ENCODE peak calls at places on chromosomes 11 and 22, in eight cellular contexts. One of them, this sample, is unnamed.

GRCh38 chr11:30741039-30741550 is 154.9 kb upstream of the MPPED2 start:
- DNase-seq in vagina: no peak
- DNase-seq in activated T-cell treated with anti-CD3 and anti-CD28 coated beads for 24 hours: no peak
- DNase-seq in mucosa of gallbladder: no peak
- DNase-seq in adrenal gland: no peak
- DNase-seq in stomach: no peak
- DNase-seq in GM04504: peak; percentile 55
- DNase-seq in K562: no peak
- DNase-seq in this sample: no peak

GRCh38 chr11:81869337-81870065 is 864.2 kb downstream of the FAM181B start:
- DNase-seq in vagina: no peak
- DNase-seq in activated T-cell treated with anti-CD3 and anti-CD28 coated beads for 24 hours: peak; percentile 75
- DNase-seq in mucosa of gallbladder: peak; percentile 51
- DNase-seq in adrenal gland: no peak
- DNase-seq in stomach: peak; percentile 44
- DNase-seq in GM04504: no peak
- DNase-seq in K562: no peak
- DNase-seq in this sample: no peak

GRCh38 chr11:86197448-86197847 is 47.1 kb upstream of the EED start:
- DNase-seq in vagina: no peak
- DNase-seq in activated T-cell treated with anti-CD3 and anti-CD28 coated beads for 24 hours: no peak
- DNase-seq in mucosa of gallbladder: no peak
- DNase-seq in adrenal gland: no peak
- DNase-seq in stomach: no peak
- DNase-seq in GM04504: no peak
- DNase-seq in K562: no peak
- DNase-seq in this sample: no peak

GRCh38 chr11:2612884-2613571 is 86.8 kb downstream of the KCNQ1OT1 start:
- DNase-seq in vagina: no peak
- DNase-seq in activated T-cell treated with anti-CD3 and anti-CD28 coated beads for 24 hours: no peak
- DNase-seq in mucosa of gallbladder: no peak
- DNase-seq in adrenal gland: no peak
- DNase-seq in stomach: no peak
- DNase-seq in GM04504: no peak
- DNase-seq in K562: no peak
- DNase-seq in this sample: no peak

GRCh38 chr22:24954856-24955255 is 2.3 kb downstream of the KIAA1671 start:
- DNase-seq in vagina: no peak
- DNase-seq in activated T-cell treated with anti-CD3 and anti-CD28 coated beads for 24 hours: no peak
- DNase-seq in mucosa of gallbladder: no peak
- DNase-seq in adrenal gland: peak; percentile 50
- DNase-seq in stomach: no peak
- DNase-seq in GM04504: no peak
- DNase-seq in K562: no peak
- DNase-seq in this sample: no peak

GRCh38 chr22:23862103-23862502 is 4.4 kb downstream of the SLC2A11 start:
- DNase-seq in vagina: no peak
- DNase-seq in activated T-cell treated with anti-CD3 and anti-CD28 coated beads for 24 hours: no peak
- DNase-seq in mucosa of gallbladder: no peak
- DNase-seq in adrenal gland: peak; percentile 40
- DNase-seq in stomach: no peak
- DNase-seq in GM04504: no peak
- DNase-seq in K562: peak; percentile 57
- DNase-seq in this sample: no peak

GRCh38 chr11:127521413-127521812 is 520.8 kb upstream of the KIRREL3 start:
- DNase-seq in vagina: no peak
- DNase-seq in activated T-cell treated with anti-CD3 and anti-CD28 coated beads for 24 hours: no peak
- DNase-seq in mucosa of gallbladder: no peak
- DNase-seq in adrenal gland: no peak
- DNase-seq in stomach: no peak
- DNase-seq in GM04504: peak; percentile 33
- DNase-seq in K562: no peak
- DNase-seq in this sample: no peak

GRCh38 chr11:117722074-117722473 is 74.9 kb downstream of the DSCAML1 start:
- DNase-seq in vagina: no peak
- DNase-seq in activated T-cell treated with anti-CD3 and anti-CD28 coated beads for 24 hours: no peak
- DNase-seq in mucosa of gallbladder: peak; percentile 43
- DNase-seq in adrenal gland: no peak
- DNase-seq in stomach: no peak
- DNase-seq in GM04504: no peak
- DNase-seq in K562: no peak
- DNase-seq in this sample: no peak

GRCh38 chr22:48713266-48714205 is 1114.1 kb downstream of the BRD1 start:
- DNase-seq in vagina: no peak
- DNase-seq in activated T-cell treated with anti-CD3 and anti-CD28 coated beads for 24 hours: no peak
- DNase-seq in mucosa of gallbladder: no peak
- DNase-seq in adrenal gland: no peak
- DNase-seq in stomach: no peak
- DNase-seq in GM04504: no peak
- DNase-seq in K562: no peak
- DNase-seq in this sample: no peak

GRCh38 chr11:404551-405264 is 10.1 kb downstream of the SIGIRR start:
- DNase-seq in vagina: no peak
- DNase-seq in activated T-cell treated with anti-CD3 and anti-CD28 coated beads for 24 hours: no peak
- DNase-seq in mucosa of gallbladder: no peak
- DNase-seq in adrenal gland: no peak
- DNase-seq in stomach: no peak
- DNase-seq in GM04504: no peak
- DNase-seq in K562: no peak
- DNase-seq in this sample: no peak

GRCh38 chr22:20963201-20964052 is 3.6 kb upstream of the AIFM3 start:
- DNase-seq in vagina: no peak
- DNase-seq in activated T-cell treated with anti-CD3 and anti-CD28 coated beads for 24 hours: no peak
- DNase-seq in mucosa of gallbladder: no peak
- DNase-seq in adrenal gland: no peak
- DNase-seq in stomach: no peak
- DNase-seq in GM04504: no peak
- DNase-seq in K562: no peak
- DNase-seq in this sample: no peak

GRCh38 chr11:20876738-20877137 is 207.4 kb downstream of the NELL1 start:
- DNase-seq in vagina: no peak
- DNase-seq in activated T-cell treated with anti-CD3 and anti-CD28 coated beads for 24 hours: no peak
- DNase-seq in mucosa of gallbladder: no peak
- DNase-seq in adrenal gland: no peak
- DNase-seq in stomach: no peak
- DNase-seq in GM04504: no peak
- DNase-seq in K562: no peak
- DNase-seq in this sample: no peak

GRCh38 chr11:34105957-34106504 is 602 bp downstream of the NAT10 start:
- DNase-seq in vagina: no peak
- DNase-seq in activated T-cell treated with anti-CD3 and anti-CD28 coated beads for 24 hours: no peak
- DNase-seq in mucosa of gallbladder: no peak
- DNase-seq in adrenal gland: no peak
- DNase-seq in stomach: no peak
- DNase-seq in GM04504: no peak
- DNase-seq in K562: peak; percentile 54
- DNase-seq in this sample: no peak

GRCh38 chr11:99370557-99371200 is 349.9 kb downstream of the CNTN5 start:
- DNase-seq in vagina: no peak
- DNase-seq in activated T-cell treated with anti-CD3 and anti-CD28 coated beads for 24 hours: no peak
- DNase-seq in mucosa of gallbladder: peak; percentile 17
- DNase-seq in adrenal gland: peak; percentile 77
- DNase-seq in stomach: no peak
- DNase-seq in GM04504: peak; percentile 19
- DNase-seq in K562: no peak
- DNase-seq in this sample: peak; percentile 61

GRCh38 chr11:90243534-90243933 is 20.7 kb upstream of the CHORDC1 start:
- DNase-seq in vagina: no peak
- DNase-seq in activated T-cell treated with anti-CD3 and anti-CD28 coated beads for 24 hours: no peak
- DNase-seq in mucosa of gallbladder: no peak
- DNase-seq in adrenal gland: no peak
- DNase-seq in stomach: no peak
- DNase-seq in GM04504: no peak
- DNase-seq in K562: no peak
- DNase-seq in this sample: no peak

GRCh38 chr22:41478891-41479521 is 10.1 kb downstream of the ACO2 start:
- DNase-seq in vagina: no peak
- DNase-seq in activated T-cell treated with anti-CD3 and anti-CD28 coated beads for 24 hours: no peak
- DNase-seq in mucosa of gallbladder: no peak
- DNase-seq in adrenal gland: peak; percentile 80
- DNase-seq in stomach: no peak
- DNase-seq in GM04504: no peak
- DNase-seq in K562: no peak
- DNase-seq in this sample: no peak

GRCh38 chr11:111707039-111707690 is 59.0 kb downstream of the PPP2R1B start:
- DNase-seq in vagina: no peak
- DNase-seq in activated T-cell treated with anti-CD3 and anti-CD28 coated beads for 24 hours: no peak
- DNase-seq in mucosa of gallbladder: peak; percentile 71
- DNase-seq in adrenal gland: peak; percentile 29
- DNase-seq in stomach: peak; percentile 82
- DNase-seq in GM04504: no peak
- DNase-seq in K562: no peak
- DNase-seq in this sample: peak; percentile 51

GRCh38 chr11:118532852-118533768 is 2.1 kb downstream of the TMEM25 start:
- DNase-seq in vagina: no peak
- DNase-seq in activated T-cell treated with anti-CD3 and anti-CD28 coated beads for 24 hours: no peak
- DNase-seq in mucosa of gallbladder: no peak
- DNase-seq in adrenal gland: no peak
- DNase-seq in stomach: no peak
- DNase-seq in GM04504: no peak
- DNase-seq in K562: no peak
- DNase-seq in this sample: no peak

GRCh38 chr11:34860034-34860433 is 56.1 kb downstream of the APIP start:
- DNase-seq in vagina: no peak
- DNase-seq in activated T-cell treated with anti-CD3 and anti-CD28 coated beads for 24 hours: no peak
- DNase-seq in mucosa of gallbladder: no peak
- DNase-seq in adrenal gland: no peak
- DNase-seq in stomach: no peak
- DNase-seq in GM04504: no peak
- DNase-seq in K562: no peak
- DNase-seq in this sample: no peak

GRCh38 chr11:9862981-9863380 is 199.1 kb downstream of the SWAP70 start:
- DNase-seq in vagina: no peak
- DNase-seq in activated T-cell treated with anti-CD3 and anti-CD28 coated beads for 24 hours: no peak
- DNase-seq in mucosa of gallbladder: no peak
- DNase-seq in adrenal gland: no peak
- DNase-seq in stomach: no peak
- DNase-seq in GM04504: no peak
- DNase-seq in K562: no peak
- DNase-seq in this sample: no peak

This sample was measured in heart left ventricle.